ENCODE peak calls at places on chromosomes 11 and 22, in nine cellular contexts. M is GM12878, D is body of pancreas, H is HCT116, O is heart right ventricle, S is thoracic aorta, N is A549, B is spleen, L is ovary. W is an unnamed sample.
A peak's percentile ranks its signal among the peaks of the same experiment; 100 is the strongest.

GRCh38 chr11:57321996-57322880 is 2.5 kb downstream of the TNKS1BP1 start:
- DNase-seq in S (peak; percentile 89), L (peak; percentile 90), B (no peak), O (peak; percentile 87), N (peak; percentile 95), M (no peak), H (peak; percentile 77), D (peak; percentile 96), W (peak; percentile 91)

GRCh38 chr11:117627259-117627658 is 169.8 kb downstream of the DSCAML1 start:
- DNase-seq in O (no peak), L (no peak), S (no peak), M (no peak), D (no peak), N (no peak), B (peak; percentile 40), H (no peak), W (no peak)

GRCh38 chr11:33941637-33942160 is 49.8 kb upstream of the LMO2 start:
- DNase-seq in L (no peak), O (no peak), H (peak; percentile 18), D (no peak), B (no peak), S (peak; percentile 8), N (no peak), M (peak; percentile 33), W (no peak)

GRCh38 chr11:72813740-72814138 is 472 bp upstream of the ATG16L2 start:
- DNase-seq in O (peak; percentile 86), N (peak; percentile 89), M (no peak), D (peak; percentile 81), L (peak; percentile 62), B (peak; percentile 97), S (no peak), H (peak; percentile 56), W (peak; percentile 59)

GRCh38 chr11:102111787-102112653 is 1.8 kb downstream of the YAP1 start:
- DNase-seq in H (peak; percentile 98), N (peak; percentile 89), S (peak; percentile 9), O (no peak), D (peak; percentile 60), L (no peak), B (no peak), M (no peak), W (peak; percentile 38)

GRCh38 chr11:102552447-102553200 is 22.1 kb upstream of the MMP7 start:
- DNase-seq in D (peak; percentile 21), S (no peak), L (no peak), O (no peak), N (peak; percentile 96), H (peak; percentile 94), M (no peak), B (no peak), W (no peak)

GRCh38 chr22:38350444-38351359 is 33.5 kb upstream of the CSNK1E start:
- DNase-seq in H (no peak), O (no peak), B (peak; percentile 34), N (no peak), M (no peak), L (no peak), S (no peak), D (no peak), W (no peak)

GRCh38 chr11:72673284-72673942 is 809 bp downstream of the PDE2A start:
- DNase-seq in M (no peak), L (no peak), O (no peak), B (no peak), D (no peak), S (no peak), N (no peak), H (no peak), W (no peak)

GRCh38 chr11:2846056-2846455 is 39.5 kb downstream of the CDKN1C start:
- DNase-seq in O (no peak), L (no peak), D (no peak), M (no peak), B (no peak), H (no peak), S (no peak), N (no peak), W (no peak)

GRCh38 chr22:23270212-23270733 is 90.0 kb downstream of the BCR start:
- DNase-seq in L (no peak), S (no peak), N (no peak), O (no peak), M (no peak), H (no peak), D (no peak), B (no peak), W (no peak)

GRCh38 chr22:29626497-29627195 is 23.2 kb downstream of the NF2 start:
- DNase-seq in H (no peak), L (no peak), O (no peak), M (no peak), B (no peak), D (no peak), N (no peak), S (no peak), W (no peak)

DNA sequence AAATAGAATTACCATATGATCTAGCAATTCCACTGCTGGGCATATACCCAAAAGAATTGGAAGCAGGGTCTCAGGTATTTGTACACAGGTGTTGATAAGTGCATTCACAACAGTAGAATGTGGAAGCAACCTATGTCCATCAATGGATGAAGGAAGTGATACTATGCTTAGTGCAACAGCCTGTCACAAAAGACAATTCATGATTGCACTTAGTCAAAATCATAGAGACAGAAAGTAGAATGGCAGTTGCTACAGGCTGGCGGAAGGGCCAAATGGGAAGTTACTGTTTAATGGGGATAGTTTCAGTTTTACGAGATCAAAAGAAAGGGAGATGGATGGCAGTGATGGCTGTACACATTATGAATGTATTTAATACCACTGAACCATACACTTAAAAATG is 42.0 kb downstream of the SGSM3 start:
- DNase-seq in N (no peak), H (no peak), M (peak; percentile 83), S (no peak), O (no peak), B (peak; percentile 48), D (no peak), L (no peak), W (no peak)
- H3K9me3 ChIP-seq in N (no peaks in the 10 kb centered on the region), H (no peaks in the 10 kb centered on the region), M (no peaks in the 10 kb centered on the region), S (no peaks in the 10 kb centered on the region), O (no peaks in the 10 kb centered on the region), B (no peaks in the 10 kb centered on the region), D (no peaks in the 10 kb centered on the region), L (no peaks in the 10 kb centered on the region), W (no peaks in the 10 kb centered on the region)

DNA sequence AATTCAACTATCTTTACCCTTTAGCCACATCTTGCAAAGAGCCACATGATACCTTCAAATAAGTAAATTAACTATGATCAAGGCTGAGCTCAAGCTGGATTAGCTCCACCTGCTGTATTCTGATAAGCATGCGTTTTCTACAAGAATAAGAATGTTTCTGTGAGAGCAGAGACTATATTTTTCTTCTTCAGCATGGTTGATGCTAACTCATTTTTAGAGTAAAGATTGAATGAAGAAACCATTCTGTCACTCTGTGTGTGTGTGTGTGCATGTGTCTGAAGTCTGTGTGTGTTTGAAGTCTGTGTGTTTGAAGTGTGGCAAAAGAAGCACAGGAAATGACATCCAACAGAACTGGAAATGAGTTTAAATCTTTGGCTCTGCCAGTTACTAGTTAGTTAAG is 12.0 kb upstream of the LAYN start:
- DNase-seq in D (no peak), L (no peak), M (no peak), H (no peak), N (no peak), B (no peak), S (no peak), O (no peak), W (no peak)
- TF ChIP-seq CTCF in D (no peak), L (no peak), M (no peak), H (peak; percentile 36), N (no peak), B (no peak), S (no peak), O (no peak), W (no peak)

GRCh38 chr22:50656122-50657070 is 16.2 kb upstream of the SHANK3 start:
- DNase-seq in S (no peak), L (no peak), H (no peak), O (peak; percentile 30), N (peak; percentile 47), D (no peak), M (no peak), B (peak; percentile 83), W (no peak)
- H3K27ac ChIP-seq in S (no peak overlapping the region), L (no peak overlapping the region), H (peak overlapping the region; percentile 11), O (peak overlapping the region; percentile 74), N (peak overlapping the region; percentile 81), D (peak overlapping the region; percentile 30), M (no peak overlapping the region), B (peak overlapping the region; percentile 42), W (no peak overlapping the region)

GRCh38 chr11:78048561-78048960 is 15.1 kb upstream of the THRSP start:
- DNase-seq in N (no peak), O (no peak), B (no peak), H (no peak), M (no peak), D (no peak), L (no peak), S (no peak), W (no peak)
- H3K9me3 ChIP-seq in N (no peaks in the 10 kb centered on the region), O (no peaks in the 10 kb centered on the region), B (no peaks in the 10 kb centered on the region), H (no peaks in the 10 kb centered on the region), M (no peaks in the 10 kb centered on the region), D (no peaks in the 10 kb centered on the region), L (no peaks in the 10 kb centered on the region), S (no peaks in the 10 kb centered on the region), W (no peaks in the 10 kb centered on the region)

GRCh38 chr22:31139066-31139465 is 1.2 kb downstream of the PLA2G3 start:
- DNase-seq in S (no peak), N (no peak), H (no peak), B (no peak), M (no peak), L (no peak), O (no peak), D (no peak), W (no peak)

GRCh38 chr22:31138126-31138525 is 2.2 kb downstream of the PLA2G3 start:
- DNase-seq in B (no peak), O (no peak), L (no peak), S (no peak), H (no peak), M (no peak), N (no peak), D (no peak), W (no peak)

GRCh38 chr22:31141551-31141950 is 1.2 kb upstream of the PLA2G3 start:
- DNase-seq in B (no peak), O (no peak), M (no peak), N (no peak), S (no peak), L (no peak), H (no peak), D (no peak), W (no peak)

GRCh38 chr22:31140746-31141145 is 438 bp upstream of the PLA2G3 start:
- DNase-seq in S (no peak), O (no peak), H (no peak), B (no peak), D (peak; percentile 53), M (no peak), L (no peak), N (no peak), W (no peak)

GRCh38 chr22:31139866-31140716 is at the start of gene PLA2G3:
- DNase-seq in L (no peak), O (no peak), B (no peak), M (no peak), D (no peak), H (no peak), S (no peak), N (no peak), W (no peak)
- TF ChIP-seq CTCF in L (no peak), O (no peak), B (no peak), M (no peak), D (no peak), H (no peak), S (no peak), N (no peak), W (no peak)